ENCODE peak calls at places on chromosomes 6 and 20, in nine cellular contexts. One of them, this sample, is unnamed.

GRCh38 chr20:57785720-57786119 is 75.9 kb upstream of the PMEPA1 start:
- DNase-seq in CD8-positive, alpha-beta memory T cell: no peak
- DNase-seq in naive thymus-derived CD4-positive, alpha-beta T cell: no peak
- DNase-seq in T-helper 17 cell: no peak
- DNase-seq in mammary epithelial cell: no peak
- DNase-seq in body of pancreas: no peak
- DNase-seq in PC-9: no peak
- DNase-seq in MM.1S: no peak
- DNase-seq in lower lobe of right lung: no peak
- DNase-seq in this sample: no peak

GRCh38 chr6:112701201-112701600 is 354.1 kb downstream of the RFPL4B start:
- DNase-seq in mammary epithelial cell: no peak
- DNase-seq in T-helper 17 cell: no peak
- DNase-seq in lower lobe of right lung: no peak
- DNase-seq in CD8-positive, alpha-beta memory T cell: no peak
- DNase-seq in body of pancreas: no peak
- DNase-seq in PC-9: no peak
- DNase-seq in naive thymus-derived CD4-positive, alpha-beta T cell: no peak
- DNase-seq in MM.1S: no peak
- DNase-seq in this sample: no peak

GRCh38 chr6:119226089-119226488 is 123.5 kb downstream of the MAN1A1 start:
- DNase-seq in T-helper 17 cell: no peak
- DNase-seq in MM.1S: no peak
- DNase-seq in mammary epithelial cell: no peak
- DNase-seq in CD8-positive, alpha-beta memory T cell: no peak
- DNase-seq in body of pancreas: no peak
- DNase-seq in PC-9: no peak
- DNase-seq in lower lobe of right lung: no peak
- DNase-seq in naive thymus-derived CD4-positive, alpha-beta T cell: no peak
- DNase-seq in this sample: no peak

GRCh38 chr20:32463642-32464400 is 105.7 kb downstream of the ASXL1 start:
- DNase-seq in T-helper 17 cell: no peak
- DNase-seq in PC-9: no peak
- DNase-seq in CD8-positive, alpha-beta memory T cell: no peak
- DNase-seq in naive thymus-derived CD4-positive, alpha-beta T cell: no peak
- DNase-seq in body of pancreas: peak; percentile 70
- DNase-seq in MM.1S: no peak
- DNase-seq in mammary epithelial cell: no peak
- DNase-seq in lower lobe of right lung: no peak
- DNase-seq in this sample: peak; percentile 48

GRCh38 chr20:35443003-35443402 is 5.0 kb upstream of the GDF5 start:
- DNase-seq in mammary epithelial cell: no peak
- DNase-seq in T-helper 17 cell: no peak
- DNase-seq in MM.1S: no peak
- DNase-seq in CD8-positive, alpha-beta memory T cell: no peak
- DNase-seq in naive thymus-derived CD4-positive, alpha-beta T cell: no peak
- DNase-seq in body of pancreas: no peak
- DNase-seq in lower lobe of right lung: no peak
- DNase-seq in PC-9: no peak
- DNase-seq in this sample: no peak

GRCh38 chr6:130838971-130839370 is 11.8 kb downstream of the SMLR1 start:
- DNase-seq in mammary epithelial cell: no peak
- DNase-seq in PC-9: no peak
- DNase-seq in naive thymus-derived CD4-positive, alpha-beta T cell: no peak
- DNase-seq in MM.1S: no peak
- DNase-seq in CD8-positive, alpha-beta memory T cell: no peak
- DNase-seq in lower lobe of right lung: no peak
- DNase-seq in T-helper 17 cell: no peak
- DNase-seq in body of pancreas: no peak
- DNase-seq in this sample: no peak

GRCh38 chr6:115969207-115969929 is 91.3 kb downstream of the FRK start:
- DNase-seq in MM.1S: no peak
- DNase-seq in lower lobe of right lung: no peak
- DNase-seq in T-helper 17 cell: no peak
- DNase-seq in naive thymus-derived CD4-positive, alpha-beta T cell: no peak
- DNase-seq in body of pancreas: no peak
- DNase-seq in CD8-positive, alpha-beta memory T cell: no peak
- DNase-seq in PC-9: no peak
- DNase-seq in mammary epithelial cell: no peak
- DNase-seq in this sample: peak; percentile 77

GRCh38 chr6:112626468-112627082 is 279.4 kb downstream of the RFPL4B start:
- DNase-seq in naive thymus-derived CD4-positive, alpha-beta T cell: no peak
- DNase-seq in PC-9: no peak
- DNase-seq in lower lobe of right lung: no peak
- DNase-seq in body of pancreas: no peak
- DNase-seq in T-helper 17 cell: no peak
- DNase-seq in MM.1S: no peak
- DNase-seq in mammary epithelial cell: peak; percentile 39
- DNase-seq in CD8-positive, alpha-beta memory T cell: no peak
- DNase-seq in this sample: no peak

GRCh38 chr6:14711056-14711703 is 534.7 kb upstream of the JARID2 start:
- DNase-seq in T-helper 17 cell: no peak
- DNase-seq in mammary epithelial cell: peak; percentile 78
- DNase-seq in CD8-positive, alpha-beta memory T cell: no peak
- DNase-seq in MM.1S: peak; percentile 30
- DNase-seq in lower lobe of right lung: no peak
- DNase-seq in naive thymus-derived CD4-positive, alpha-beta T cell: no peak
- DNase-seq in body of pancreas: no peak
- DNase-seq in PC-9: peak; percentile 82
- DNase-seq in this sample: peak; percentile 40

GRCh38 chr6:4224082-4224978 is 89.0 kb upstream of the ECI2 start:
- DNase-seq in MM.1S: no peak
- DNase-seq in CD8-positive, alpha-beta memory T cell: no peak
- DNase-seq in PC-9: no peak
- DNase-seq in body of pancreas: no peak
- DNase-seq in mammary epithelial cell: peak; percentile 65
- DNase-seq in T-helper 17 cell: no peak
- DNase-seq in naive thymus-derived CD4-positive, alpha-beta T cell: no peak
- DNase-seq in lower lobe of right lung: no peak
- DNase-seq in this sample: no peak

GRCh38 chr6:53566755-53567154 is 21.9 kb upstream of the GCLC start:
- DNase-seq in MM.1S: no peak
- DNase-seq in body of pancreas: no peak
- DNase-seq in mammary epithelial cell: no peak
- DNase-seq in lower lobe of right lung: no peak
- DNase-seq in CD8-positive, alpha-beta memory T cell: no peak
- DNase-seq in PC-9: no peak
- DNase-seq in naive thymus-derived CD4-positive, alpha-beta T cell: no peak
- DNase-seq in T-helper 17 cell: no peak
- DNase-seq in this sample: no peak

GRCh38 chr6:25142506-25142905 is 136.7 kb upstream of the CARMIL1 start:
- DNase-seq in T-helper 17 cell: no peak
- DNase-seq in MM.1S: no peak
- DNase-seq in lower lobe of right lung: no peak
- DNase-seq in mammary epithelial cell: no peak
- DNase-seq in naive thymus-derived CD4-positive, alpha-beta T cell: no peak
- DNase-seq in CD8-positive, alpha-beta memory T cell: no peak
- DNase-seq in body of pancreas: no peak
- DNase-seq in PC-9: no peak
- DNase-seq in this sample: no peak

GRCh38 chr6:110181131-110182027 is 1.2 kb downstream of the CDC40 start:
- DNase-seq in lower lobe of right lung: no peak
- DNase-seq in T-helper 17 cell: no peak
- DNase-seq in CD8-positive, alpha-beta memory T cell: no peak
- DNase-seq in PC-9: no peak
- DNase-seq in mammary epithelial cell: peak; percentile 1
- DNase-seq in MM.1S: no peak
- DNase-seq in naive thymus-derived CD4-positive, alpha-beta T cell: no peak
- DNase-seq in body of pancreas: no peak
- DNase-seq in this sample: no peak

GRCh38 chr20:37188787-37189186 is 9.4 kb upstream of the MROH8 start:
- DNase-seq in naive thymus-derived CD4-positive, alpha-beta T cell: no peak
- DNase-seq in CD8-positive, alpha-beta memory T cell: no peak
- DNase-seq in mammary epithelial cell: no peak
- DNase-seq in lower lobe of right lung: no peak
- DNase-seq in body of pancreas: no peak
- DNase-seq in T-helper 17 cell: no peak
- DNase-seq in PC-9: no peak
- DNase-seq in MM.1S: no peak
- DNase-seq in this sample: no peak

GRCh38 chr6:23180504-23181293 is 611.3 kb downstream of the HDGFL1 start:
- DNase-seq in MM.1S: no peak
- DNase-seq in PC-9: no peak
- DNase-seq in lower lobe of right lung: peak; percentile 50
- DNase-seq in mammary epithelial cell: no peak
- DNase-seq in CD8-positive, alpha-beta memory T cell: no peak
- DNase-seq in naive thymus-derived CD4-positive, alpha-beta T cell: no peak
- DNase-seq in body of pancreas: peak; percentile 30
- DNase-seq in T-helper 17 cell: no peak
- DNase-seq in this sample: peak; percentile 56

GRCh38 chr6:113645576-113645970 is 211.6 kb upstream of the MARCKS start:
- DNase-seq in naive thymus-derived CD4-positive, alpha-beta T cell: no peak
- DNase-seq in mammary epithelial cell: peak; percentile 98
- DNase-seq in T-helper 17 cell: no peak
- DNase-seq in body of pancreas: peak; percentile 39
- DNase-seq in lower lobe of right lung: no peak
- DNase-seq in MM.1S: no peak
- DNase-seq in PC-9: peak; percentile 76
- DNase-seq in CD8-positive, alpha-beta memory T cell: no peak
- DNase-seq in this sample: no peak

GRCh38 chr20:25725639-25726038 is 29.0 kb upstream of the ZNF337 start:
- DNase-seq in naive thymus-derived CD4-positive, alpha-beta T cell: no peak
- DNase-seq in body of pancreas: no peak
- DNase-seq in PC-9: no peak
- DNase-seq in CD8-positive, alpha-beta memory T cell: no peak
- DNase-seq in lower lobe of right lung: no peak
- DNase-seq in MM.1S: no peak
- DNase-seq in mammary epithelial cell: no peak
- DNase-seq in T-helper 17 cell: no peak
- DNase-seq in this sample: no peak

GRCh38 chr20:25720285-25720684 is 23.6 kb upstream of the ZNF337 start:
- DNase-seq in PC-9: no peak
- DNase-seq in MM.1S: no peak
- DNase-seq in lower lobe of right lung: no peak
- DNase-seq in mammary epithelial cell: no peak
- DNase-seq in body of pancreas: no peak
- DNase-seq in CD8-positive, alpha-beta memory T cell: no peak
- DNase-seq in naive thymus-derived CD4-positive, alpha-beta T cell: no peak
- DNase-seq in T-helper 17 cell: no peak
- DNase-seq in this sample: no peak

GRCh38 chr20:25726357-25726756 is 29.7 kb upstream of the ZNF337 start:
- DNase-seq in CD8-positive, alpha-beta memory T cell: no peak
- DNase-seq in lower lobe of right lung: no peak
- DNase-seq in body of pancreas: no peak
- DNase-seq in PC-9: no peak
- DNase-seq in T-helper 17 cell: no peak
- DNase-seq in naive thymus-derived CD4-positive, alpha-beta T cell: no peak
- DNase-seq in MM.1S: no peak
- DNase-seq in mammary epithelial cell: no peak
- DNase-seq in this sample: no peak

DNA sequence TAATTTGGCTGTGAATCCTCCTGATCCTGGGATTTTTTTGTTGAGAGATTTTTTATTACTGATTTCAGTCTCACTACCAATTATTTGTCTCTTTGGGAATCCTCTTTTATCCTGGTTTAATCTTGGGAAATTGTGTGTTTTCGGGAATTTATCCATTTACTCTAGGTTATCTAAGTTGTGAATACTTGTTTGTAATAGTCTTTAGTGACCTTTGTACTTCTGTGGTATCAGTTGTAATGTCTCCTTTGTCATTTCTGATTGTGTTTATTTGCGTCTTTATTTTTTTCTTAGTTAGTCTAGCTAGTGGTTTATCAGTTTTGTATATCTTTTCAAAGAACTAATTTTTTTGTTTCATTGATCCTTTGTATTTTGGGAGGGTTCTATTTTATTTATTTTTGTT is 27.3 kb upstream of the ZNF337 start:
- DNase-seq in MM.1S: no peak
- DNase-seq in body of pancreas: no peak
- DNase-seq in lower lobe of right lung: no peak
- DNase-seq in T-helper 17 cell: no peak
- DNase-seq in CD8-positive, alpha-beta memory T cell: no peak
- DNase-seq in PC-9: no peak
- DNase-seq in mammary epithelial cell: no peak
- DNase-seq in naive thymus-derived CD4-positive, alpha-beta T cell: no peak
- DNase-seq in this sample: no peak
- H3K9me3 ChIP-seq in MM.1S: no peaks in the 10 kb centered on the region
- H3K9me3 ChIP-seq in body of pancreas: peaks cover 2% of the 10 kb centered on the region
- H3K9me3 ChIP-seq in lower lobe of right lung: peaks cover 20% of the 10 kb centered on the region
- H3K9me3 ChIP-seq in T-helper 17 cell: no peaks in the 10 kb centered on the region
- H3K9me3 ChIP-seq in CD8-positive, alpha-beta memory T cell: peaks cover 16% of the 10 kb centered on the region
- H3K9me3 ChIP-seq in PC-9: peaks cover 14% of the 10 kb centered on the region
- H3K9me3 ChIP-seq in mammary epithelial cell: peaks cover 6% of the 10 kb centered on the region
- H3K9me3 ChIP-seq in naive thymus-derived CD4-positive, alpha-beta T cell: no peaks in the 10 kb centered on the region
- H3K9me3 ChIP-seq in this sample: no peaks in the 10 kb centered on the region

GRCh38 chr6:106807946-106808611 is 166.4 kb downstream of the CD24 start:
- DNase-seq in naive thymus-derived CD4-positive, alpha-beta T cell: no peak
- DNase-seq in T-helper 17 cell: no peak
- DNase-seq in MM.1S: no peak
- DNase-seq in PC-9: no peak
- DNase-seq in CD8-positive, alpha-beta memory T cell: no peak
- DNase-seq in mammary epithelial cell: no peak
- DNase-seq in lower lobe of right lung: no peak
- DNase-seq in body of pancreas: no peak
- DNase-seq in this sample: no peak
- H3K9me3 ChIP-seq in naive thymus-derived CD4-positive, alpha-beta T cell: no peaks in the 10 kb centered on the region
- H3K9me3 ChIP-seq in T-helper 17 cell: peaks cover 14% of the 10 kb centered on the region
- H3K9me3 ChIP-seq in MM.1S: no peaks in the 10 kb centered on the region
- H3K9me3 ChIP-seq in PC-9: peaks cover 24% of the 10 kb centered on the region
- H3K9me3 ChIP-seq in CD8-positive, alpha-beta memory T cell: no peaks in the 10 kb centered on the region
- H3K9me3 ChIP-seq in mammary epithelial cell: peaks cover 9% of the 10 kb centered on the region
- H3K9me3 ChIP-seq in lower lobe of right lung: peaks cover 38% of the 10 kb centered on the region
- H3K9me3 ChIP-seq in body of pancreas: peaks cover 2% of the 10 kb centered on the region
- H3K9me3 ChIP-seq in this sample: peaks cover 8% of the 10 kb centered on the region

GRCh38 chr20:15560936-15561531 is 1012.2 kb downstream of the KIF16B start:
- DNase-seq in T-helper 17 cell: no peak
- DNase-seq in mammary epithelial cell: no peak
- DNase-seq in PC-9: no peak
- DNase-seq in body of pancreas: no peak
- DNase-seq in lower lobe of right lung: no peak
- DNase-seq in naive thymus-derived CD4-positive, alpha-beta T cell: no peak
- DNase-seq in MM.1S: no peak
- DNase-seq in CD8-positive, alpha-beta memory T cell: no peak
- DNase-seq in this sample: no peak
- H3K9me3 ChIP-seq in T-helper 17 cell: no peaks in the 10 kb centered on the region
- H3K9me3 ChIP-seq in mammary epithelial cell: no peaks in the 10 kb centered on the region
- H3K9me3 ChIP-seq in PC-9: no peaks in the 10 kb centered on the region
- H3K9me3 ChIP-seq in body of pancreas: no peaks in the 10 kb centered on the region
- H3K9me3 ChIP-seq in lower lobe of right lung: no peaks in the 10 kb centered on the region
- H3K9me3 ChIP-seq in naive thymus-derived CD4-positive, alpha-beta T cell: no peaks in the 10 kb centered on the region
- H3K9me3 ChIP-seq in MM.1S: no peaks in the 10 kb centered on the region
- H3K9me3 ChIP-seq in CD8-positive, alpha-beta memory T cell: no peaks in the 10 kb centered on the region
- H3K9me3 ChIP-seq in this sample: no peaks in the 10 kb centered on the region

DNA sequence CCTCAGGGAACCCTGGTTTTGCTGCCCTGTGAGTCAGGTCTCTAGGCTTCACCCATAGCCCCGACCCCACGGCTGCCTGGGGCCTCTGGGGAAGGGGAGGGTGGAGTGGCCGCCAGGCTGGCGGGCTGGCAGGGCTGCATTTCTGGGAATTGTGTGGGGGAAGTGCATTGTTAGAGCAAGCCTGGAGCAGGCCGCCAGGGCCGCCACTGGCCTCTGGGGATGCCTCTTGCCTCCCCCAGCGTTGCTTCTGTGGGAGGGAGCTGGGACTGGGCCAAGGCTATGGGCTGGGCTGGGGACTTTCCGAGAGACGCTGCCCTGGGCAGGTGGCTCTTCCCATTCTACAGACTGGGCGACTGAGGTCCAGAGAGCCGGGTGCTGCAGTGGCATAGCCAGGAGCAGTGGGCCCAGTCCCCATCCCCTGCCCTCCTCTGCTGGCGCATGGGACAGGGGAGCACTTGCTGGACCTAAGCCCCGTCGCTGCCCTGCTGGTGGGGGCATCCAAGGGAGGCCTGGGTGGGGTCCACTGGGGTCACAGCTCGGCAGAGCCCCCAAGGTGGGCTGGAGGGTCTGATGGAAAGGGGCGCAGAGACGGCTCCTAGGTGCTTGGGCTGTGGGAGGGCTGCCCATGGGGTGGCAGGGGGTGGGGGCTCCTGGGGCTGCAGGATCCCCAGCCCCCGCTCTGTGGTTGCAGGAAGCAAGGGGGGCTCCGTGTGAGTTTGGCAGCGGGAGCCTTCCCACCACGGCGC is 6.6 kb upstream of the SOX18 start:
- DNase-seq in CD8-positive, alpha-beta memory T cell: no peak
- DNase-seq in lower lobe of right lung: peak; percentile 68
- DNase-seq in T-helper 17 cell: no peak
- DNase-seq in mammary epithelial cell: no peak
- DNase-seq in naive thymus-derived CD4-positive, alpha-beta T cell: no peak
- DNase-seq in PC-9: no peak
- DNase-seq in MM.1S: no peak
- DNase-seq in body of pancreas: no peak
- DNase-seq in this sample: peak; percentile 26
- H3K9me3 ChIP-seq in CD8-positive, alpha-beta memory T cell: no peaks in the 10 kb centered on the region
- H3K9me3 ChIP-seq in lower lobe of right lung: no peaks in the 10 kb centered on the region
- H3K9me3 ChIP-seq in T-helper 17 cell: no peaks in the 10 kb centered on the region
- H3K9me3 ChIP-seq in mammary epithelial cell: no peaks in the 10 kb centered on the region
- H3K9me3 ChIP-seq in naive thymus-derived CD4-positive, alpha-beta T cell: no peaks in the 10 kb centered on the region
- H3K9me3 ChIP-seq in PC-9: no peaks in the 10 kb centered on the region
- H3K9me3 ChIP-seq in MM.1S: no peaks in the 10 kb centered on the region
- H3K9me3 ChIP-seq in body of pancreas: no peaks in the 10 kb centered on the region
- H3K9me3 ChIP-seq in this sample: no peaks in the 10 kb centered on the region

This sample was measured in neural progenitor cell.